ENCODE peak calls at places on chromosomes 16 and 17, in seven cellular contexts. H is A549, P is SK-MEL-5, V is globus pallidus, Z is Kasumi-1, Y is HT1080, L is astrocyte of the cerebellum. G is an unnamed sample.

GRCh38 chr17:70608193-70608592 is 438.9 kb downstream of the KCNJ2 start:
- DNase-seq in Y (no peak), L (no peak), P (peak; percentile 38), H (peak; percentile 20), V (no peak), Z (no peak), G (no peak)

GRCh38 chr16:7364054-7364407 is 31.4 kb downstream of the RBFOX1 start:
- DNase-seq in Z (no peak), P (no peak), Y (no peak), L (no peak), H (no peak), V (no peak), G (no peak)

GRCh38 chr16:76378020-76378419 is 100.8 kb downstream of the CNTNAP4 start:
- DNase-seq in H (no peak), Z (no peak), V (no peak), P (no peak), Y (no peak), L (no peak), G (no peak)

GRCh38 chr16:74305978-74306784 is 9.6 kb downstream of the PSMD7 start:
- DNase-seq in Y (no peak), P (no peak), H (no peak), Z (no peak), L (no peak), V (no peak), G (no peak)

GRCh38 chr16:67247698-67248400 is 568 bp upstream of the FHOD1 start:
- DNase-seq in H (no peak), Z (no peak), V (no peak), Y (no peak), P (peak; percentile 14), L (no peak), G (no peak)

GRCh38 chr17:64148017-64148631 is 18.2 kb upstream of the ERN1 start:
- DNase-seq in Z (no peak), V (no peak), P (peak; percentile 13), H (peak; percentile 25), L (no peak), Y (peak; percentile 58), G (no peak)

GRCh38 chr16:87121816-87122215 is 195.4 kb downstream of the C16orf95 start:
- DNase-seq in P (no peak), L (no peak), Z (no peak), Y (no peak), H (no peak), V (no peak), G (no peak)

GRCh38 chr17:38751803-38752118 is 780 bp upstream of the PSMB3 start:
- DNase-seq in V (peak; percentile 83), L (peak; percentile 60), Y (peak; percentile 77), P (peak; percentile 90), H (peak; percentile 92), Z (peak; percentile 60), G (peak; percentile 81)

GRCh38 chr16:84686702-84687298 is 13.0 kb upstream of the USP10 start:
- DNase-seq in L (no peak), Z (no peak), Y (no peak), V (no peak), H (peak; percentile 13), P (no peak), G (no peak)

GRCh38 chr16:88376835-88377726 is 5.7 kb upstream of the ZNF469 start:
- DNase-seq in P (no peak), H (peak; percentile 38), V (no peak), Y (no peak), L (no peak), Z (no peak), G (no peak)

GRCh38 chr16:4214215-4214621 is 27.7 kb downstream of the SRL start:
- DNase-seq in L (peak; percentile 94), V (no peak), P (no peak), Y (peak; percentile 76), H (peak; percentile 52), Z (no peak), G (no peak)

GRCh38 chr16:46972971-46973456 is 460 bp downstream of the DNAJA2 start:
- DNase-seq in Y (no peak), L (no peak), V (peak; percentile 5), P (peak; percentile 8), H (no peak), Z (peak; percentile 86), G (peak; percentile 9)

GRCh38 chr16:20763461-20764232 is at the start of gene ACSM3:
- DNase-seq in H (peak; percentile 92), P (peak; percentile 80), L (peak; percentile 20), V (peak; percentile 50), Y (peak; percentile 66), Z (peak; percentile 74), G (peak; percentile 65)

GRCh38 chr17:39927928-39928867 is 666 bp downstream of the LRRC3C start:
- DNase-seq in V (no peak), P (no peak), Y (no peak), L (no peak), H (peak; percentile 35), Z (no peak), G (no peak)

GRCh38 chr17:35752945-35753764 is at the start of gene GAS2L2:
- DNase-seq in L (no peak), H (no peak), P (no peak), V (no peak), Y (no peak), Z (no peak), G (no peak)

GRCh38 chr17:32894245-32894644 is 17.3 kb upstream of the MYO1D start:
- DNase-seq in Y (no peak), H (no peak), V (no peak), P (no peak), L (no peak), Z (no peak), G (no peak)

GRCh38 chr16:25905810-25906209 is 214.1 kb downstream of the HS3ST4 start:
- DNase-seq in H (no peak), Y (no peak), Z (no peak), L (no peak), P (no peak), V (no peak), G (no peak)

GRCh38 chr17:78664476-78665384 is 87.5 kb upstream of the DNAH17 start:
- DNase-seq in P (no peak), V (no peak), L (no peak), Z (no peak), Y (no peak), H (no peak), G (no peak)

GRCh38 chr17:65550758-65551157 is 10.7 kb downstream of the AXIN2 start:
- DNase-seq in H (no peak), Y (no peak), V (no peak), P (no peak), Z (no peak), L (no peak), G (no peak)

GRCh38 chr17:11874756-11875155 is 122.5 kb downstream of the ZNF18 start:
- DNase-seq in L (no peak), H (no peak), Y (no peak), P (no peak), V (no peak), Z (no peak), G (no peak)

GRCh38 chr17:1561420-1562177 is 993 bp downstream of the PITPNA start:
- DNase-seq in Z (no peak), P (no peak), L (no peak), H (no peak), V (no peak), Y (no peak), G (no peak)

GRCh38 chr16:81442220-81442908 is 2.2 kb upstream of the CMIP start:
- DNase-seq in V (no peak), H (no peak), P (no peak), Z (no peak), L (no peak), Y (no peak), G (no peak)

GRCh38 chr16:72722552-72722951 is 325.4 kb downstream of the ZFHX3 start:
- DNase-seq in Z (no peak), H (no peak), Y (no peak), P (peak; percentile 28), V (peak; percentile 24), L (no peak), G (no peak)

GRCh38 chr17:31048780-31049179 is 46.0 kb upstream of the NF1 start:
- DNase-seq in P (no peak), V (no peak), Y (no peak), Z (no peak), L (no peak), H (no peak), G (no peak)

GRCh38 chr17:68462381-68463210 is 5.3 kb upstream of the WIPI1 start:
- DNase-seq in Z (peak; percentile 93), Y (peak; percentile 71), H (peak; percentile 87), V (peak; percentile 77), P (peak; percentile 96), L (peak; percentile 77), G (peak; percentile 69)

GRCh38 chr16:25023541-25023940 is 8.4 kb upstream of the ARHGAP17 start:
- DNase-seq in V (no peak), H (no peak), Z (no peak), P (no peak), Y (peak; percentile 51), L (no peak), G (no peak)

GRCh38 chr16:81190667-81191066 is 47.8 kb upstream of the BCO1 start:
- DNase-seq in Y (peak; percentile 70), Z (no peak), H (peak; percentile 52), L (no peak), P (peak; percentile 57), V (no peak), G (peak; percentile 76)

GRCh38 chr17:8131844-8132441 is 8.0 kb upstream of the HES7 start:
- DNase-seq in H (no peak), L (no peak), Y (peak; percentile 72), V (no peak), Z (no peak), P (no peak), G (no peak)

GRCh38 chr16:4323845-4324478 is 8.1 kb downstream of the GLIS2 start:
- DNase-seq in P (peak; percentile 36), L (no peak), Y (no peak), Z (no peak), V (no peak), H (peak; percentile 64), G (no peak)

GRCh38 chr17:55487727-55488436 is 23.4 kb downstream of the SMIM36 start:
- DNase-seq in Y (no peak), P (no peak), H (peak; percentile 19), Z (no peak), L (no peak), V (no peak), G (no peak)

G was measured in foreskin melanocyte.